ENCODE peak calls at places on chromosomes 1 and 21, in ten cellular contexts. O is GM23338, P is transverse colon, E is HCT116, D is GM12878, L is stomach, B is HL-60, V is prostate gland, Y is breast epithelium, G is endothelial cell of umbilical vein. H is an unnamed sample.

GRCh38 chr1:203985676-203986075 is 87.2 kb upstream of the SOX13 start:
- DNase-seq in G (no peak), D (no peak), V (no peak), B (no peak), O (no peak), L (no peak), E (no peak), Y (no peak), P (no peak), H (no peak)

GRCh38 chr1:91791691-91792392 is 94.1 kb downstream of the TGFBR3 start:
- DNase-seq in G (no peak), O (no peak), B (no peak), Y (no peak), L (no peak), P (no peak), D (no peak), V (no peak), E (no peak), H (no peak)

GRCh38 chr1:15155191-15155590 is 1.6 kb downstream of the TMEM51 start:
- DNase-seq in V (no peak), O (no peak), L (no peak), P (no peak), Y (no peak), B (no peak), G (no peak), E (no peak), D (no peak), H (no peak)

GRCh38 chr1:166330096-166330495 is 163.3 kb upstream of the FAM78B start:
- DNase-seq in P (no peak), B (no peak), Y (no peak), D (no peak), L (no peak), E (no peak), V (no peak), G (no peak), O (no peak), H (no peak)

GRCh38 chr21:15224346-15225086 is 159.7 kb upstream of the NRIP1 start:
- DNase-seq in P (no peak), G (no peak), B (no peak), E (peak; percentile 56), Y (no peak), D (no peak), V (no peak), O (no peak), L (no peak), H (no peak)

GRCh38 chr1:116821763-116822162 is 67.5 kb downstream of the CD2 start:
- DNase-seq in Y (no peak), B (no peak), D (no peak), G (no peak), V (no peak), O (no peak), L (no peak), P (no peak), E (no peak), H (no peak)

GRCh38 chr1:16013220-16013907 is 4.5 kb downstream of the HSPB7 start:
- DNase-seq in V (peak; percentile 59), P (peak; percentile 70), E (peak; percentile 21), O (peak; percentile 90), L (peak; percentile 76), B (peak; percentile 8), D (peak; percentile 24), G (peak; percentile 58), Y (peak; percentile 44), H (no peak)

GRCh38 chr1:236345728-236346127 is 48.4 kb upstream of the EDARADD start:
- DNase-seq in O (peak; percentile 63), E (no peak), Y (no peak), L (no peak), B (no peak), D (no peak), G (no peak), P (no peak), V (no peak), H (no peak)

GRCh38 chr1:32200226-32201010 is at the start of gene CCDC28B:
- DNase-seq in Y (peak; percentile 48), D (peak; percentile 34), P (peak; percentile 55), O (peak; percentile 92), V (peak; percentile 33), B (peak; percentile 21), G (peak; percentile 66), E (no peak), L (peak; percentile 45), H (no peak)

GRCh38 chr1:32199043-32199716 is 1.2 kb upstream of the CCDC28B start:
- DNase-seq in V (no peak), B (no peak), P (no peak), G (no peak), E (no peak), Y (no peak), L (no peak), D (no peak), O (no peak), H (no peak)

GRCh38 chr1:32199717-32200072 is 700 bp upstream of the CCDC28B start:
- DNase-seq in Y (no peak), V (no peak), P (no peak), B (no peak), D (no peak), G (no peak), L (peak; percentile 60), O (no peak), E (no peak), H (no peak)

GRCh38 chr1:32198237-32199042 is 2.0 kb upstream of the CCDC28B start:
- DNase-seq in D (no peak), G (no peak), V (no peak), O (no peak), P (no peak), L (no peak), B (no peak), E (no peak), Y (no peak), H (no peak)

GRCh38 chr1:32201011-32201855 is 838 bp downstream of the CCDC28B start:
- DNase-seq in O (peak; percentile 77), D (peak; percentile 50), E (no peak), V (peak; percentile 46), G (peak; percentile 56), Y (peak; percentile 59), B (no peak), L (peak; percentile 63), P (peak; percentile 79), H (no peak)
- H3K27ac ChIP-seq in O (no peak overlapping the region), D (peak overlapping the region; percentile 89), E (no peak overlapping the region), V (peak overlapping the region; percentile 75), G (peak overlapping the region; percentile 5), Y (peak overlapping the region; percentile 83), B (no peak overlapping the region), L (peak overlapping the region; percentile 84), P (peak overlapping the region; percentile 84), H (peak overlapping the region; percentile 5)

GRCh38 chr1:163066686-163067085 is 2.5 kb upstream of the RGS4 start:
- DNase-seq in B (no peak), D (no peak), P (no peak), E (no peak), G (no peak), Y (no peak), L (no peak), V (no peak), O (no peak), H (no peak)

GRCh38 chr1:163069655-163070277 is 605 bp downstream of the RGS4 start:
- DNase-seq in G (no peak), O (no peak), V (no peak), D (no peak), Y (no peak), B (no peak), L (no peak), E (no peak), P (no peak), H (no peak)

GRCh38 chr1:163066168-163066567 is 3.0 kb upstream of the RGS4 start:
- DNase-seq in D (no peak), V (no peak), E (no peak), O (no peak), L (no peak), P (no peak), B (no peak), G (no peak), Y (no peak), H (no peak)

GRCh38 chr1:163069142-163069541 is at the start of gene RGS4:
- DNase-seq in Y (no peak), V (peak; percentile 27), P (peak; percentile 8), D (no peak), G (peak; percentile 94), L (peak; percentile 31), B (no peak), E (peak; percentile 54), O (peak; percentile 95), H (no peak)

DNA sequence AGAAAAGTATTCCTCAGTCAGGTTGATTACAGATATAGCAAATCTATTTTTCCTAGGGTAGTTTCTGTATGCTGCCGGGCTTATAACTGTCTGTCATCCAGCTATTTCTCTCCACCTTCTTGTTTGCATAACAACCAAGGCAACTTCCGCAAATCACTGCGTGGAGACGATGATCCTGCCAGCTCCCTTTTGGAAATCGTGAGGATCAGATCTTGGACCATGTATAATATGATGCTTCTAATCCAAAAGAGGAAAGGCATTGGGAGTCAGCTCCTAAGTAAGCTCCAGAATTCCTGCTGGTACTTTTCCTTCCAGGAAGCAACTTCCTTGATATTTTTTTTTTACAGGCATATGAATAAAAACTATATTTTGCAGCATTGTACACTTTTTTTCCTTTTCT is 445 bp upstream of the RGS4 start:
- DNase-seq in P (no peak), G (no peak), V (no peak), L (no peak), B (no peak), Y (no peak), E (no peak), O (no peak), D (no peak), H (no peak)
- H3K4me3 ChIP-seq in P (peak overlapping the region; percentile 6), G (no peak overlapping the region), V (no peak overlapping the region), L (peak overlapping the region; percentile 32), B (no peak overlapping the region), Y (peak overlapping the region; percentile 33), E (no peak overlapping the region), O (peak overlapping the region; percentile 12), D (no peak overlapping the region), H (peak overlapping the region; percentile 65)

DNA sequence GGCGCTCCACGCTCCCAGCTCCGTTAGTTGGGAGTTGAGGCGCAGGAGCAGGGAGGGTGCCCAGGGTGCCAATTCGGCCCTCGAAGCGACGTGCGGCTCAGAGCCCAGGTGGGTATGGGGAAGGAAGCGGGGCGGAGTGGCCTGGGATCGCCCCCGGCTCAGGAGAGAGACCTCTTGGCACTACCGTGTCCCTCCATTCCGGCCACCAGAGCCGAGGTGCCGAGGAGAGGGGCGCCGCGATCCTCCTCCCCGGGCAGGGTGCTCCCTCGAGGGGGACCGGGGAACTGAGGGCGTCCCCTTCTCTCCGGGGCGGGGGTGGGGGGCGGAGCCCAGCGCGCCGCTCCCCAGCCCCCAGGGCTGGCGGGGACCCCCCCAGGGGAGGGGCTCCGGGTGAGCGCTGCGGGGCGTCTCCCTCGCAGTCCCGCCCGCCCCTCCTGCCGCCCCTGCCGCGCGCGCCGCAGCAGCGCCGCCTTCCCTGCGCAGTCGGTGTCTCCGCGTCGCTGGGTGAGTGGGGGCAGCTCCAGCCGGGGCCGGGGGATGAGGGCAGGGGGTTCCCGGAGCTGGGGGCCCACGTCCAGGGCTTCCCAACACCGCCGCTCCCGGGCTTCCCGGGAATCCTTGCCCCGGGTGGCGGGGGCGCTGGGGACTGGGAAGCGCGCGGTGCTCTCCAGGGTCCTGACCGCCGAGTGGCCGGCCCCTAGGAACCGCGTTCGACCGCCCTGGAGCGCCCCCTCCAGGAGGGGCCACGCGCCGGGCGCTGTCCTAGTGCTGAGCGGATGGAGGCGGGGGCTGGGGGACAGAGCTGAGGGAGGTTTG is at the start of gene HPCA:
- DNase-seq in V (no peak), E (no peak), G (peak; percentile 46), B (peak; percentile 30), O (peak; percentile 93), D (no peak), Y (no peak), L (peak; percentile 61), P (peak; percentile 72), H (no peak)
- TF ChIP-seq POLR2AphosphoS5 in V (no peak), E (peak; percentile 42), G (peak; percentile 41), B (no peak), O (no peak), D (no peak), Y (no peak), L (no peak), P (no peak), H (no peak)

GRCh38 chr1:192476802-192477298 is 98.7 kb upstream of the RGS1 start:
- DNase-seq in B (peak; percentile 11), O (no peak), E (no peak), V (no peak), P (no peak), Y (no peak), G (peak; percentile 49), D (peak; percentile 34), L (no peak), H (no peak)

GRCh38 chr1:192475970-192476369 is 99.6 kb upstream of the RGS1 start:
- DNase-seq in E (no peak), G (no peak), Y (no peak), D (no peak), P (no peak), O (no peak), V (no peak), B (no peak), L (no peak), H (no peak)

GRCh38 chr1:192477630-192478029 is 97.9 kb upstream of the RGS1 start:
- DNase-seq in D (peak; percentile 17), L (no peak), Y (no peak), E (no peak), V (no peak), B (no peak), G (peak; percentile 65), P (no peak), O (peak; percentile 23), H (no peak)

GRCh38 chr1:192475329-192475728 is 100.2 kb upstream of the RGS1 start:
- DNase-seq in D (no peak), O (no peak), Y (no peak), V (no peak), L (no peak), E (no peak), P (no peak), G (no peak), B (no peak), H (no peak)

GRCh38 chr1:192474080-192474683 is 101.4 kb upstream of the RGS1 start:
- DNase-seq in O (peak; percentile 71), G (peak; percentile 42), E (no peak), D (no peak), P (no peak), L (no peak), V (no peak), Y (no peak), B (no peak), H (no peak)
- H3K27ac ChIP-seq in O (no peak overlapping the region), G (no peak overlapping the region), E (no peak overlapping the region), D (no peak overlapping the region), P (no peak overlapping the region), L (no peak overlapping the region), V (no peak overlapping the region), Y (no peak overlapping the region), B (no peak overlapping the region), H (no peak overlapping the region)

H was measured in SK-N-MC.